ENCODE peak calls at places on chromosomes 2 and 18, in six cellular contexts. S is NCI-H526 treated with DMSO at 0.1 percent for 48 hours; Q is substantia nigra; K is smooth muscle cell of the brain vasculature; B is effector memory CD4-positive, alpha-beta T cell; H is MM.1S. A is an unnamed sample.
A peak's percentile ranks its signal among the peaks of the same experiment; 100 is the strongest.

GRCh38 chr2:57181315-57182038 is 865.1 kb upstream of the VRK2 start:
- DNase-seq in S (no peak), Q (no peak), K (no peak), B (no peak), H (no peak), A (no peak)

GRCh38 chr2:101267671-101268656 is 15.3 kb downstream of the CNOT11 start:
- DNase-seq in S (no peak), Q (no peak), K (no peak), B (no peak), H (no peak), A (no peak)

GRCh38 chr18:363327-364115 is 95.7 kb upstream of the THOC1 start:
- DNase-seq in S (no peak), Q (no peak), K (no peak), B (no peak), H (no peak), A (no peak)

GRCh38 chr2:545711-546650 is 131.2 kb downstream of the TMEM18 start:
- DNase-seq in S (no peak), Q (no peak), K (no peak), B (no peak), H (no peak), A (no peak)

GRCh38 chr2:213151437-213152064 is at the start of gene IKZF2:
- DNase-seq in S (peak; percentile 89), Q (peak; percentile 79), K (peak; percentile 81), B (peak; percentile 67), H (peak; percentile 90), A (peak; percentile 73)

GRCh38 chr2:178304262-178304661 is 110.0 kb downstream of the OSBPL6 start:
- DNase-seq in S (no peak), Q (no peak), K (no peak), B (no peak), H (no peak), A (no peak)

GRCh38 chr2:150859162-150859561 is 371.7 kb upstream of the RND3 start:
- DNase-seq in S (no peak), Q (no peak), K (no peak), B (no peak), H (no peak), A (no peak)

GRCh38 chr2:60400462-60400861 is 153.0 kb downstream of the BCL11A start:
- DNase-seq in S (no peak), Q (no peak), K (no peak), B (no peak), H (no peak), A (no peak)

GRCh38 chr18:78903436-78904178 is 76.0 kb upstream of the SALL3 start:
- DNase-seq in S (no peak), Q (no peak), K (no peak), B (no peak), H (no peak), A (no peak)

GRCh38 chr2:46836295-46837111 is 79.1 kb downstream of the MCFD2 start:
- DNase-seq in S (no peak), Q (no peak), K (no peak), B (no peak), H (no peak), A (no peak)

GRCh38 chr2:127371037-127371436 is 16.7 kb downstream of the MAP3K2 start:
- DNase-seq in S (no peak), Q (no peak), K (no peak), B (no peak), H (no peak), A (no peak)

GRCh38 chr2:100853909-100854810 is 34.2 kb downstream of the NPAS2 start:
- DNase-seq in S (no peak), Q (no peak), K (no peak), B (no peak), H (no peak), A (no peak)

GRCh38 chr2:58240595-58240937 is 559 bp downstream of the FANCL start:
- DNase-seq in S (peak; percentile 79), Q (no peak), K (no peak), B (no peak), H (peak; percentile 11), A (no peak)